ENCODE peak calls at places on chromosome 16, in four cellular contexts. F is heart right ventricle; Y is activated effector memory CD4-positive, alpha-beta T cell treated with Interleukin-2 at 50 U/mL for 16 hours; A is HEK293T. Z is an unnamed sample.

GRCh38 chr16:30903002-30903401 is 6.6 kb downstream of the CTF1 start:
- DNase-seq in F (no peak), Y (no peak), A (no peak), Z (no peak)

GRCh38 chr16:53053967-53054669 is 673 bp upstream of the CHD9 start:
- DNase-seq in F (peak), Y (no peak), A (no peak), Z (peak)

GRCh38 chr16:27723711-27724490 is 174.0 kb downstream of the KATNIP start:
- DNase-seq in F (no peak), Y (no peak), A (no peak), Z (no peak)

GRCh38 chr16:28930652-28931051 is 1.1 kb upstream of the CD19 start:
- DNase-seq in F (no peak), Y (no peak), A (no peak), Z (no peak)

GRCh38 chr16:12354296-12354818 is 377.8 kb downstream of the SNX29 start:
- DNase-seq in F (no peak), Y (no peak), A (no peak), Z (no peak)

GRCh38 chr16:78871241-78871640 is 729.3 kb downstream of the MAF start:
- DNase-seq in F (no peak), Y (no peak), A (no peak), Z (no peak)

GRCh38 chr16:2149630-2150417 is 1.4 kb downstream of the RAB26 start:
- DNase-seq in F (no peak), Y (no peak), A (no peak), Z (no peak)

GRCh38 chr16:88468289-88469129 is 15.4 kb downstream of the ZFPM1 start:
- DNase-seq in F (no peak), Y (no peak), A (peak), Z (no peak)

GRCh38 chr16:13012591-13012990 is 111.2 kb downstream of the SHISA9 start:
- DNase-seq in F (no peak), Y (no peak), A (no peak), Z (no peak)

GRCh38 chr16:64416232-64417010 is 705.4 kb downstream of the CDH11 start:
- DNase-seq in F (no peak), Y (no peak), A (no peak), Z (no peak)

GRCh38 chr16:74291577-74292208 is 4.9 kb upstream of the PSMD7 start:
- DNase-seq in F (no peak), Y (no peak), A (no peak), Z (no peak)

GRCh38 chr16:69833357-69833781 is 71.2 kb downstream of the WWP2 start:
- DNase-seq in F (no peak), Y (no peak), A (no peak), Z (no peak)

GRCh38 chr16:2523801-2524231 is 3.6 kb downstream of the AMDHD2 start:
- DNase-seq in F (no peak), Y (no peak), A (no peak), Z (no peak)

GRCh38 chr16:82317411-82318168 is 147.6 kb upstream of the MPHOSPH6 start:
- DNase-seq in F (no peak), Y (no peak), A (no peak), Z (no peak)

GRCh38 chr16:69818811-69819587 is 56.9 kb downstream of the WWP2 start:
- DNase-seq in F (no peak), Y (no peak), A (no peak), Z (no peak)

GRCh38 chr16:87129771-87130170 is 187.4 kb downstream of the C16orf95 start:
- DNase-seq in F (no peak), Y (no peak), A (no peak), Z (no peak)

GRCh38 chr16:15037003-15037402 is 18.9 kb downstream of the NTAN1 start:
- DNase-seq in F (no peak), Y (no peak), A (no peak), Z (no peak)

GRCh38 chr16:4306439-4307214 is 9.2 kb upstream of the GLIS2 start:
- DNase-seq in F (no peak), Y (peak), A (no peak), Z (no peak)

GRCh38 chr16:84677849-84678248 is 22.0 kb upstream of the USP10 start:
- DNase-seq in F (no peak), Y (no peak), A (no peak), Z (no peak)

GRCh38 chr16:1561266-1561665 is 27.8 kb downstream of the TMEM204 start:
- DNase-seq in F (no peak), Y (no peak), A (no peak), Z (no peak)

GRCh38 chr16:81796035-81796434 is 16.9 kb downstream of the PLCG2 start:
- DNase-seq in F (no peak), Y (no peak), A (no peak), Z (no peak)

Z was measured in ureter.